ENCODE peak calls at places on chromosomes 16 and 17, in nine cellular contexts. H is heart left ventricle, O is esophagus squamous epithelium, K is K562, Q is testis, F is HepG2, G is breast epithelium, C is endothelial cell of umbilical vein, L is A549. P is an unnamed sample.

GRCh38 chr17:17783121-17783824 is 53.5 kb downstream of the SREBF1 start:
- DNase-seq in C (peak; percentile 32), G (no peak), K (peak; percentile 51), L (no peak), H (peak; percentile 91), O (no peak), F (no peak), Q (peak; percentile 82), P (no peak)

GRCh38 chr17:79978545-79978852 is 57.2 kb downstream of the TBC1D16 start:
- DNase-seq in K (no peak), G (no peak), C (peak; percentile 54), O (no peak), Q (peak; percentile 83), H (no peak), L (no peak), F (no peak), P (no peak)

GRCh38 chr17:49881054-49881402 is 33.2 kb upstream of the TAC4 start:
- DNase-seq in O (no peak), K (no peak), L (no peak), H (no peak), F (no peak), G (no peak), Q (no peak), C (no peak), P (no peak)

GRCh38 chr17:10758062-10758461 is 28.2 kb upstream of the TMEM220 start:
- DNase-seq in K (no peak), G (no peak), C (no peak), L (no peak), F (no peak), O (no peak), Q (no peak), H (no peak), P (no peak)

GRCh38 chr16:88331989-88332920 is 50.5 kb upstream of the ZNF469 start:
- DNase-seq in H (no peak), K (no peak), C (peak; percentile 89), L (peak; percentile 95), Q (peak; percentile 83), G (peak; percentile 97), O (no peak), F (no peak), P (peak; percentile 92)

GRCh38 chr16:84553873-84554399 is 49.5 kb upstream of the MEAK7 start:
- DNase-seq in Q (no peak), L (no peak), F (no peak), H (no peak), G (no peak), O (no peak), K (no peak), C (no peak), P (no peak)

GRCh38 chr17:1495265-1495664 is 2.8 kb upstream of the MYO1C start:
- DNase-seq in C (no peak), L (no peak), G (peak; percentile 97), K (no peak), Q (no peak), O (no peak), F (no peak), H (peak; percentile 63), P (no peak)

GRCh38 chr17:17935321-17936271 is 36.6 kb downstream of the TOM1L2 start:
- DNase-seq in Q (no peak), C (no peak), K (no peak), H (no peak), L (peak; percentile 34), F (peak; percentile 57), G (no peak), O (no peak), P (peak; percentile 73)

GRCh38 chr17:81870155-81870977 is 771 bp downstream of the ARHGDIA start:
- DNase-seq in F (no peak), H (peak; percentile 45), C (peak; percentile 48), O (no peak), Q (peak; percentile 43), G (no peak), L (no peak), K (peak; percentile 36), P (no peak)

GRCh38 chr16:8847623-8848022 is 21.2 kb downstream of the CARHSP1 start:
- DNase-seq in L (no peak), C (no peak), O (no peak), G (no peak), Q (no peak), K (no peak), F (no peak), H (no peak), P (no peak)

GRCh38 chr17:28961391-28961790 is 10.1 kb upstream of the PHF12 start:
- DNase-seq in L (no peak), O (no peak), H (no peak), C (no peak), K (no peak), Q (no peak), F (no peak), G (no peak), P (no peak)

GRCh38 chr17:28492352-28493310 is 13.5 kb upstream of the FOXN1 start:
- DNase-seq in O (no peak), G (peak; percentile 28), L (no peak), Q (no peak), C (no peak), H (no peak), F (no peak), K (no peak), P (no peak)

DNA sequence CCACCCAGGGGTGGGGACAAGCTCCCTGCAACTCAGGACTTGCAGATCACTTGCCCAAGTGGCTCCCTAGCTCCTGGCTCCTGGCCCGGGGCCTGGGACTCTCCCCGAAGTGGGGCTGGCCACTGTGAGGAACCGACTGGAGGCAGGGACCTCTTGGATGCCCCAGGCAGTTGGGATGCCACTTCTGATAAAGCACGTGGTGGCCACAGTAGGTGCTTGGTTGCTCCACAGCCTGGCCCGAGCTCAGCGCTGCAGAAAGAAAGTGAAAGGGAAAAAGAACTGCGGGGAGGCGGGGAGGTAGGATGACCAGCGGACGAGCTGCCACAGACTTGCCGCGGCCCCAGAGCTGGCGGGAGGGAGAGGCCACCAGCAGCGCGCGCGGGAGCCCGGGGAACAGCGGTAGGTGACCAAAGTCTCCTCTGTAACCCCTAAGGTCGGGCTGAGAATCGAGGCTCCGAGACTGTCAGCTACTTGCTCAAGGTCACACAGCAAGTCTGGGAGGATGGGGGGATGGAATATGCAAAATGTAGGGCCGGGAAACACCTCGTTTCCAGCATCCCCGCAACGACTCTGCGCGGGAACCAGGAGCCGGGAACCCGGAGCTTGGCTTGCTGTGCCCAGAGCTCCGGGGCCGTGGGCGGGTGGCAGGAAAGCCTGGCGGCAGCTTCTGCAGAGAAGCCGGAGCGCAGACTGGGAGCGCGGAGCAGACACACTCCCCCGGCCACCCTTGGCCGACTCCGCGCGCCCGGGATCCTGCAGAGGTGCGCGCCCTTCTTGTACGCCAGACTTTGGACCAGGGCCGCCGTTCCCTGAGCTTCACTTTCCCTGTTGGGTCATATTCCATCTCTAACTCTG is 1.9 kb downstream of the CIITA start:
- DNase-seq in L (no peak), H (peak; percentile 45), G (peak; percentile 40), O (no peak), K (no peak), F (no peak), Q (peak; percentile 44), C (no peak), P (peak; percentile 66)
- TF ChIP-seq POLR2A in L (no peak), H (no peak), G (no peak), O (no peak), K (no peak), F (no peak), Q (no peak), C (no peak), P (peak; percentile 1)

DNA sequence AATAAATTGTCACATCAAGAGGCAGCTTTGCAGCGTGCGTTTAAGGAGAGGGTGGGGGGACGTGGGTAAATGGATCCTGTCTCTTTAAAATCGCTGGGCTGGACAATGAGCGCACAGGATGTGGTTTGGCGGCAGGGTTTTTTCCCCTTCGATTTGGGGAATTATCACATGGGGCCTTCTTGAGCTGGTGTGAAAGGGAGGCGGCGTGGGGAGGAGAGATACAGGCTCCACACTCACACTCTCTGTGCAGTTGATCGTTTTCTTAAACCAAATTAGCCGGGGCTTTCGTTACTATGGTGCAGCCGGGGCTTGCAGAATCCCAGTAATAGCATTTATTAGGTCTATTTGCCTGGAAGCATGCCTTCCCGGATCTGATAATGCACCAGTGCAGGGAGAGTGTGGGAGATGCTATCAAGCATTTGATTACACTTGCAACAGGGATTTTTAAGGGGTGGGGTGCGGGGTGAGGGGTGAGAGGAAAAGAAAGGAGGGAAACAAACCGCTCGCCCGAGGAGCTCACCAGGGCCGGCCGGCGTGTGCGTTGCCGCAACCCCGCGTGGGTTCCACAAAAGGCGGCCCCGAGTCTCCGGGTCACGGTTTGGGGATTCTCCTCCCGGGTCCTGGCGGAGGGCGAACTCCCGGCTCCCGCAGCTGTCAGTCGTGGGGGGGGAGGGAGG is 58.9 kb upstream of the GSE1 start:
- DNase-seq in K (peak; percentile 89), G (peak; percentile 59), O (peak; percentile 39), L (peak; percentile 88), C (peak; percentile 45), F (peak; percentile 56), H (peak; percentile 83), Q (peak; percentile 83), P (peak; percentile 90)
- TF ChIP-seq POLR2A in K (peak; percentile 88), G (no peak), O (no peak), L (peak; percentile 29), C (no peak), F (peak; percentile 48), H (no peak), Q (no peak), P (peak; percentile 62)

DNA sequence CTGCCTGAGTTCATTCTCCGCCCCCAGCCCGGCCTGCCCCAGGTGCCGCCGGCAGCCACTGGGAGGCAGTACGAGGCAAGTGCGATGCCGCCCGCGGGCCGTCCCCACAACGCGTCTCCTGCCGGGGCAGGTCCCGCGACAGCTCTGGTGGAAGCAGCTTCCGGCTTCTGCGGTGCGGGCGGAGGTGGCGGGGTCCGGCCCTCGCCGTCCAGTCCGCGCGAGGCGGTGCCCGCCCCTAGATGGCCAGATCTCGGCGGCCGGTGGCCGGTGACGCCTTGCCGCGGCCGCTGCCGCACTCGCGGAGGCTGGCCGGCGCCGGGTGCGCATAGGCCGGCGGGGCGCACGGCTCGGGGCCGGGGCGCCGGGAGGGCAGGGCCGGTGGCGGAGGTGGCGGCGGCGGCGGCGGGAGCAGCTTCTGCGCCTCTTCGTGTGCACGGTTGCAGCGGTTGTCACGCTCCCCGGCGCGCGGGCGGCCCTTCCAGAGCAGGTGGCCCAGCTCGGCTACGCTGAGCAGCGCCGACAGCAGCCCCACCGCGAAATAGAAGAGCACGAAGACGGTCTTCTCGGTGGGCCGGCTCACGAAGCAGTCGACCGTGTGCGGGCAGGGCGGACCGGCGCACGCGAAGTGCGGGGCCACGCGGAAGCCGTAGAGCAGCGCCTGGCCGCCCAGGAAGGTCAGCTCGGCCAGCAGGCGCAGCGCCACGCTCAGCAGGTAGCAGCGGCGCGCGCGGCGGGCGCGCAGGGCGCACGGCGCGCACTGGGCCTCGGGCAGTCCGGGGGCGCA is 1.6 kb downstream of the GJD3 start:
- DNase-seq in H (peak; percentile 56), K (peak; percentile 91), O (no peak), C (peak; percentile 71), L (peak; percentile 97), Q (peak; percentile 80), G (no peak), F (peak; percentile 85), P (no peak)
- TF ChIP-seq POLR2A in H (no peak), K (peak; percentile 42), O (no peak), C (no peak), L (peak; percentile 74), Q (no peak), G (no peak), F (peak; percentile 67), P (peak; percentile 62)

DNA sequence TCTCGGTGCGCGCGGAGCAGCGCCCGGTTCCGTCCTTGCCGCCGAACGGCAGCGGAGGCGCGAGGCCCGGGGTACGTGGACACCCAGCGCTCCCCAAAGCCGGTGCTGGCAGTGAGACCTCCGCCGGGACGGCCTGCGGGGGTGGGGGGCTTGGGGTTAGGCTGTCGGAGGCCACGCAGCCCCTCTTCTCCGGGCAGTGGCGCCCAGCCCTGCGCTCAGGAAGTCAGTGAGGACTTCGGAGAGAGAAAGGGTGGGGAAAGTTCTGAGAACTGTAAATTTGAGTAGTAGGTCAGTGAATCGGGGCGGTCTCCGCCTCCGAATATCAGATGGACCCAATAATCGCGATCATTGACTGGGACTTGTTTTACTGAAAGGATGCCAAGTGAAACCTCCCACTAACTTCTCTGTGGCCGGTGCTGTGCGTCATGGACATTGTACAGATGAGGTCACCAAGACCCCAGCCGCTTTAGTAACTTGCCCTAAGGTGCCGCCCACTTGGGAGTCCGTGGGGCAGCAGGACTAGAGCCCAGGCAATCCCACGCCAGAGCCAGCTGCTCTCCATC is 468 bp downstream of the IL4R start:
- DNase-seq in K (no peak), F (peak; percentile 63), G (peak; percentile 66), L (peak; percentile 54), O (no peak), H (peak; percentile 72), Q (peak; percentile 78), C (peak; percentile 91), P (peak; percentile 65)
- TF ChIP-seq POLR2A in K (no peak), F (peak; percentile 80), G (no peak), L (no peak), O (no peak), H (no peak), Q (no peak), C (no peak), P (no peak)

P was measured in H54.